ENCODE peak calls at places on chromosome X, in eight cellular contexts. One of them, this sample, is unnamed.

GRCh38 chrX:44012484-44013096 is 39.4 kb upstream of the NDP start:
- DNase-seq in CD8-positive, alpha-beta T cell: peak; percentile 0
- DNase-seq in lower leg skin: no peak
- DNase-seq in heart left ventricle: no peak
- DNase-seq in lower lobe of right lung: peak; percentile 67
- DNase-seq in DND-41: peak; percentile 66
- DNase-seq in cardiac fibroblast: peak; percentile 77
- DNase-seq in fibroblast of pulmonary artery: peak; percentile 61
- DNase-seq in this sample: peak; percentile 85

GRCh38 chrX:13373807-13374187 is 53.9 kb upstream of the ATXN3L start:
- DNase-seq in lower lobe of right lung: no peak
- DNase-seq in cardiac fibroblast: peak; percentile 82
- DNase-seq in fibroblast of pulmonary artery: peak; percentile 85
- DNase-seq in DND-41: no peak
- DNase-seq in CD8-positive, alpha-beta T cell: no peak
- DNase-seq in heart left ventricle: no peak
- DNase-seq in lower leg skin: peak; percentile 15
- DNase-seq in this sample: no peak

GRCh38 chrX:87517571-87518141 is at the start of gene KLHL4:
- DNase-seq in fibroblast of pulmonary artery: peak; percentile 96
- DNase-seq in lower leg skin: no peak
- DNase-seq in DND-41: peak; percentile 27
- DNase-seq in heart left ventricle: peak; percentile 35
- DNase-seq in cardiac fibroblast: peak; percentile 87
- DNase-seq in lower lobe of right lung: no peak
- DNase-seq in CD8-positive, alpha-beta T cell: no peak
- DNase-seq in this sample: peak; percentile 50

GRCh38 chrX:67692246-67692645 is 148.4 kb downstream of the AR start:
- DNase-seq in CD8-positive, alpha-beta T cell: no peak
- DNase-seq in fibroblast of pulmonary artery: peak; percentile 41
- DNase-seq in heart left ventricle: no peak
- DNase-seq in lower leg skin: no peak
- DNase-seq in lower lobe of right lung: no peak
- DNase-seq in DND-41: no peak
- DNase-seq in cardiac fibroblast: peak; percentile 68
- DNase-seq in this sample: no peak

GRCh38 chrX:17412692-17413091 is 37.7 kb downstream of the NHS start:
- DNase-seq in fibroblast of pulmonary artery: peak; percentile 41
- DNase-seq in DND-41: no peak
- DNase-seq in cardiac fibroblast: peak; percentile 70
- DNase-seq in lower leg skin: no peak
- DNase-seq in heart left ventricle: no peak
- DNase-seq in CD8-positive, alpha-beta T cell: no peak
- DNase-seq in lower lobe of right lung: no peak
- DNase-seq in this sample: no peak

GRCh38 chrX:97936296-97936695 is 1052.6 kb downstream of the RPA4 start:
- DNase-seq in heart left ventricle: no peak
- DNase-seq in cardiac fibroblast: no peak
- DNase-seq in DND-41: no peak
- DNase-seq in lower lobe of right lung: no peak
- DNase-seq in CD8-positive, alpha-beta T cell: no peak
- DNase-seq in lower leg skin: no peak
- DNase-seq in fibroblast of pulmonary artery: no peak
- DNase-seq in this sample: no peak

GRCh38 chrX:16258936-16259335 is 91.7 kb downstream of the MAGEB17 start:
- DNase-seq in lower lobe of right lung: no peak
- DNase-seq in CD8-positive, alpha-beta T cell: no peak
- DNase-seq in fibroblast of pulmonary artery: no peak
- DNase-seq in heart left ventricle: no peak
- DNase-seq in cardiac fibroblast: peak; percentile 7
- DNase-seq in DND-41: no peak
- DNase-seq in lower leg skin: no peak
- DNase-seq in this sample: no peak

GRCh38 chrX:69503228-69503834 is 795 bp upstream of the NALF2 start:
- DNase-seq in lower leg skin: no peak
- DNase-seq in heart left ventricle: no peak
- DNase-seq in fibroblast of pulmonary artery: peak; percentile 50
- DNase-seq in cardiac fibroblast: peak; percentile 18
- DNase-seq in CD8-positive, alpha-beta T cell: no peak
- DNase-seq in DND-41: no peak
- DNase-seq in lower lobe of right lung: no peak
- DNase-seq in this sample: no peak

GRCh38 chrX:154417157-154417556 is 5.8 kb downstream of the TAFAZZIN start:
- DNase-seq in lower leg skin: no peak
- DNase-seq in fibroblast of pulmonary artery: no peak
- DNase-seq in cardiac fibroblast: no peak
- DNase-seq in CD8-positive, alpha-beta T cell: no peak
- DNase-seq in lower lobe of right lung: no peak
- DNase-seq in heart left ventricle: no peak
- DNase-seq in DND-41: no peak
- DNase-seq in this sample: no peak

GRCh38 chrX:1507511-1508463 is 29.2 kb downstream of the P2RY8 start:
- DNase-seq in fibroblast of pulmonary artery: no peak
- DNase-seq in CD8-positive, alpha-beta T cell: peak; percentile 33
- DNase-seq in cardiac fibroblast: no peak
- DNase-seq in lower leg skin: peak; percentile 82
- DNase-seq in DND-41: peak; percentile 48
- DNase-seq in lower lobe of right lung: peak; percentile 60
- DNase-seq in heart left ventricle: no peak
- DNase-seq in this sample: no peak

GRCh38 chrX:22118161-22118830 is 86.2 kb downstream of the PHEX start:
- DNase-seq in cardiac fibroblast: no peak
- DNase-seq in fibroblast of pulmonary artery: no peak
- DNase-seq in heart left ventricle: no peak
- DNase-seq in CD8-positive, alpha-beta T cell: no peak
- DNase-seq in lower lobe of right lung: no peak
- DNase-seq in lower leg skin: peak; percentile 58
- DNase-seq in DND-41: no peak
- DNase-seq in this sample: no peak
- TF ChIP-seq CTCF in cardiac fibroblast: no peak
- TF ChIP-seq CTCF in fibroblast of pulmonary artery: no peak
- TF ChIP-seq CTCF in heart left ventricle: no peak
- TF ChIP-seq CTCF in CD8-positive, alpha-beta T cell: no peak
- TF ChIP-seq CTCF in lower lobe of right lung: no peak
- TF ChIP-seq CTCF in lower leg skin: no peak
- TF ChIP-seq CTCF in DND-41: no peak
- TF ChIP-seq CTCF in this sample: no peak

GRCh38 chrX:120020305-120020704 is 57.2 kb downstream of the RHOXF2B start:
- DNase-seq in CD8-positive, alpha-beta T cell: no peak
- DNase-seq in lower lobe of right lung: no peak
- DNase-seq in cardiac fibroblast: no peak
- DNase-seq in fibroblast of pulmonary artery: no peak
- DNase-seq in DND-41: no peak
- DNase-seq in heart left ventricle: no peak
- DNase-seq in lower leg skin: no peak
- DNase-seq in this sample: no peak

GRCh38 chrX:120015145-120016067 is 62.1 kb downstream of the RHOXF2B start:
- DNase-seq in lower lobe of right lung: peak; percentile 44
- DNase-seq in lower leg skin: no peak
- DNase-seq in DND-41: no peak
- DNase-seq in fibroblast of pulmonary artery: no peak
- DNase-seq in heart left ventricle: no peak
- DNase-seq in cardiac fibroblast: no peak
- DNase-seq in CD8-positive, alpha-beta T cell: no peak
- DNase-seq in this sample: no peak

GRCh38 chrX:120014354-120015129 is 62.9 kb downstream of the RHOXF2B start:
- DNase-seq in DND-41: no peak
- DNase-seq in lower lobe of right lung: no peak
- DNase-seq in fibroblast of pulmonary artery: no peak
- DNase-seq in heart left ventricle: no peak
- DNase-seq in lower leg skin: no peak
- DNase-seq in CD8-positive, alpha-beta T cell: no peak
- DNase-seq in cardiac fibroblast: no peak
- DNase-seq in this sample: no peak

GRCh38 chrX:120021927-120022326 is 55.6 kb downstream of the RHOXF2B start:
- DNase-seq in lower leg skin: no peak
- DNase-seq in cardiac fibroblast: no peak
- DNase-seq in CD8-positive, alpha-beta T cell: no peak
- DNase-seq in heart left ventricle: no peak
- DNase-seq in DND-41: no peak
- DNase-seq in fibroblast of pulmonary artery: no peak
- DNase-seq in lower lobe of right lung: no peak
- DNase-seq in this sample: no peak

GRCh38 chrX:120016068-120016441 is 61.4 kb downstream of the RHOXF2B start:
- DNase-seq in lower lobe of right lung: no peak
- DNase-seq in DND-41: no peak
- DNase-seq in lower leg skin: no peak
- DNase-seq in CD8-positive, alpha-beta T cell: no peak
- DNase-seq in cardiac fibroblast: no peak
- DNase-seq in heart left ventricle: no peak
- DNase-seq in fibroblast of pulmonary artery: no peak
- DNase-seq in this sample: no peak
- H3K4me3 ChIP-seq in lower lobe of right lung: peak overlapping the region; percentile 39
- H3K4me3 ChIP-seq in DND-41: no peak overlapping the region
- H3K4me3 ChIP-seq in lower leg skin: no peak overlapping the region
- H3K4me3 ChIP-seq in CD8-positive, alpha-beta T cell: no peak overlapping the region
- H3K4me3 ChIP-seq in cardiac fibroblast: no peak overlapping the region
- H3K4me3 ChIP-seq in heart left ventricle: peak overlapping the region; percentile 38
- H3K4me3 ChIP-seq in fibroblast of pulmonary artery: no peak overlapping the region
- H3K4me3 ChIP-seq in this sample: no peak overlapping the region

DNA sequence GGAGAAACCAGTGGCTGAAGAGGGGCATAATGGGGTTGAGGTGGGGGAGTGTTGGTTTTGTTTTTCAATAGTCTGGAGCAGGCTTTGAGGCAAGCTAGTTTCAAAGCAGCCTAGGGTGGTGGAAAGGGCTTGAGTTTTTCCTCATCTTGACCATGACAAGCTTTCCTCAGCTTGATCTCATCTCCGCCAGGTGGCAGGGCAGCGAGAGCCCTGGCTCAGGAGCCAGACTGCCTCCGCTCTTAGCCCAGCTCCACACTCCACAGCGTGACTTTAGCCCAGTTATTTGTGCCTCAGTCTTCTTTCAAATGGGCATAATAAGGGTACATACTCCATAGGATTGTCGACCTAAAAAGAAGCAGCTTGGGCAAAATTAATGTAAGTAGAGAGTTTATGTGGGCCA is 29.9 kb upstream of the SOWAHD start:
- DNase-seq in lower leg skin: no peak
- DNase-seq in DND-41: no peak
- DNase-seq in fibroblast of pulmonary artery: no peak
- DNase-seq in CD8-positive, alpha-beta T cell: no peak
- DNase-seq in lower lobe of right lung: no peak
- DNase-seq in cardiac fibroblast: no peak
- DNase-seq in heart left ventricle: no peak
- DNase-seq in this sample: no peak
- TF ChIP-seq CTCF in lower leg skin: no peak
- TF ChIP-seq CTCF in DND-41: no peak
- TF ChIP-seq CTCF in fibroblast of pulmonary artery: no peak
- TF ChIP-seq CTCF in CD8-positive, alpha-beta T cell: no peak
- TF ChIP-seq CTCF in lower lobe of right lung: no peak
- TF ChIP-seq CTCF in cardiac fibroblast: no peak
- TF ChIP-seq CTCF in heart left ventricle: no peak
- TF ChIP-seq CTCF in this sample: peak; percentile 34

GRCh38 chrX:103586314-103586646 is 965 bp downstream of the TCEAL4 start:
- DNase-seq in CD8-positive, alpha-beta T cell: no peak
- DNase-seq in lower leg skin: no peak
- DNase-seq in fibroblast of pulmonary artery: peak; percentile 32
- DNase-seq in cardiac fibroblast: no peak
- DNase-seq in DND-41: no peak
- DNase-seq in heart left ventricle: peak; percentile 8
- DNase-seq in lower lobe of right lung: peak; percentile 40
- DNase-seq in this sample: no peak

GRCh38 chrX:103585421-103586313 is at the start of gene TCEAL4:
- DNase-seq in cardiac fibroblast: no peak
- DNase-seq in CD8-positive, alpha-beta T cell: peak; percentile 4
- DNase-seq in lower lobe of right lung: peak; percentile 74
- DNase-seq in fibroblast of pulmonary artery: peak; percentile 48
- DNase-seq in lower leg skin: peak; percentile 90
- DNase-seq in heart left ventricle: peak; percentile 55
- DNase-seq in DND-41: peak; percentile 56
- DNase-seq in this sample: no peak

GRCh38 chrX:103586659-103587058 is 1.3 kb downstream of the TCEAL4 start:
- DNase-seq in lower lobe of right lung: no peak
- DNase-seq in DND-41: no peak
- DNase-seq in heart left ventricle: no peak
- DNase-seq in fibroblast of pulmonary artery: no peak
- DNase-seq in CD8-positive, alpha-beta T cell: no peak
- DNase-seq in cardiac fibroblast: no peak
- DNase-seq in lower leg skin: no peak
- DNase-seq in this sample: no peak

GRCh38 chrX:103584606-103585005 is 709 bp upstream of the TCEAL4 start:
- DNase-seq in DND-41: no peak
- DNase-seq in fibroblast of pulmonary artery: peak; percentile 39
- DNase-seq in cardiac fibroblast: no peak
- DNase-seq in lower lobe of right lung: no peak
- DNase-seq in CD8-positive, alpha-beta T cell: no peak
- DNase-seq in lower leg skin: no peak
- DNase-seq in heart left ventricle: no peak
- DNase-seq in this sample: no peak
- H3K4me3 ChIP-seq in DND-41: no peak overlapping the region
- H3K4me3 ChIP-seq in fibroblast of pulmonary artery: peak overlapping the region; percentile 76
- H3K4me3 ChIP-seq in cardiac fibroblast: no peak overlapping the region
- H3K4me3 ChIP-seq in lower lobe of right lung: peak overlapping the region; percentile 62
- H3K4me3 ChIP-seq in CD8-positive, alpha-beta T cell: no peak overlapping the region
- H3K4me3 ChIP-seq in lower leg skin: no peak overlapping the region
- H3K4me3 ChIP-seq in heart left ventricle: no peak overlapping the region
- H3K4me3 ChIP-seq in this sample: peak overlapping the region; percentile 52

DNA sequence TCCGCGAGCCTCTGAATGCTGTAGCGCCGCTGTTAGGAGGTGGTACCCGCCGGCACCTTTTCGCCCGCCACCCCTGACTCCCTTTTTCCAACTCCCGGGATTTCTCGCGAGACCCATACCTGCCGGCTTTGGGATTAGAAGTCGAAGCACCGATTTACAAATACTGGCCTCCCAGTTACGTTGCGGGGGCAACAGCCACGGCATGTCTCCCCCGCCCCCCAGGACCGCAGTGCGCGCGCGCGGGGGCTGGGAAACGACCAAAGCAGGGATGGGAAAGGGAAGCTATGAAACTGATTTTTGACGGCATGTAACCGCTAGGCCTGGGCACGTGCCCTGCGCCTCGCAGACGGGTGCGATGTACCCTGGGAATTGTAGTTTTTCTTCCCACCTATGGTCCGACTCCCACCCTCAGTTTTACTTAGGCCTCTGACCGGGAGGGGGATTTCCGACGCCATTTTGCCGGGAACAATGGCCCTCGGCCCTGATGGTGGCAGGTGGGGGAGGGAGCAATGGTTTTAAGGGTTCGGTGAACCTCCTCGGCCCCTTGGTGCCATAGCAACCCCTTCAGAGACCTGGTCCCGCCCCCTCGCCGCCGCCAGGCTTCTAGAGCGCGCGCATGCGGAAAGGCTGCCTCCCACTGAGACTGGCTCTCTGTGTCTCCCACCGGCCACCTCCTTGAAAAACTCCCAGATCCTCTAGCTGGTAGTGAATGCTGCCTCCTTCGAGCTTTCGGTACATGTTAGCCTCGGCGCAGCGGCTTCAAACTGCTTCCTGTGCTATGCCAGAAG is 772 bp upstream of the WNK3 start:
- DNase-seq in fibroblast of pulmonary artery: peak; percentile 61
- DNase-seq in DND-41: no peak
- DNase-seq in heart left ventricle: peak; percentile 28
- DNase-seq in CD8-positive, alpha-beta T cell: peak; percentile 2
- DNase-seq in lower lobe of right lung: peak; percentile 51
- DNase-seq in lower leg skin: no peak
- DNase-seq in cardiac fibroblast: peak; percentile 9
- DNase-seq in this sample: peak; percentile 39
- TF ChIP-seq CTCF in fibroblast of pulmonary artery: no peak
- TF ChIP-seq CTCF in DND-41: no peak
- TF ChIP-seq CTCF in heart left ventricle: no peak
- TF ChIP-seq CTCF in CD8-positive, alpha-beta T cell: no peak
- TF ChIP-seq CTCF in lower lobe of right lung: no peak
- TF ChIP-seq CTCF in lower leg skin: no peak
- TF ChIP-seq CTCF in cardiac fibroblast: no peak
- TF ChIP-seq CTCF in this sample: no peak